ENCODE peak calls at places on chromosomes 6 and 20, in six cellular contexts. H, J, Y, S, E and C are unnamed samples.

GRCh38 chr6:6699741-6700367 is 111.3 kb downstream of the LY86 start:
- DNase-seq in S (no peak), E (peak), H (no peak), Y (peak), J (no peak), C (peak)

GRCh38 chr6:157629220-157629619 is 193.8 kb upstream of the SNX9 start:
- DNase-seq in Y (peak), H (no peak), S (no peak), J (no peak), E (no peak), C (no peak)

GRCh38 chr20:21017381-21018085 is 88.6 kb downstream of the LINC00237 start:
- DNase-seq in E (no peak), H (no peak), S (no peak), J (no peak), Y (no peak), C (no peak)

GRCh38 chr6:41767112-41767946 is 12.4 kb downstream of the FRS3 start:
- DNase-seq in S (no peak), H (no peak), J (peak), Y (peak), E (no peak), C (peak)

GRCh38 chr20:61525781-61526431 is 273.8 kb downstream of the CDH4 start:
- DNase-seq in Y (no peak), J (no peak), E (no peak), S (no peak), H (no peak), C (no peak)

GRCh38 chr6:21507811-21508210 is 85.7 kb upstream of the SOX4 start:
- DNase-seq in Y (no peak), H (no peak), J (no peak), S (no peak), E (no peak), C (no peak)

GRCh38 chr6:125099211-125100017 is 54.2 kb upstream of the TPD52L1 start:
- DNase-seq in E (no peak), H (no peak), J (peak), Y (peak), S (peak), C (peak)

GRCh38 chr6:142926494-142927273 is 18.3 kb downstream of the HIVEP2 start:
- DNase-seq in J (peak), H (peak), S (peak), Y (peak), E (peak), C (peak)

GRCh38 chr6:113734886-113735481 is 122.2 kb upstream of the MARCKS start:
- DNase-seq in H (no peak), J (no peak), S (no peak), E (no peak), Y (peak), C (no peak)

GRCh38 chr6:145247677-145248419 is 487.5 kb downstream of the EPM2A start:
- DNase-seq in E (no peak), H (no peak), S (no peak), Y (peak), J (peak), C (no peak)

GRCh38 chr20:49276201-49276894 is 1.5 kb downstream of the ZNFX1 start:
- DNase-seq in H (peak), E (no peak), S (peak), J (no peak), Y (peak), C (no peak)

GRCh38 chr20:15942130-15942529 is 631.1 kb downstream of the KIF16B start:
- DNase-seq in Y (no peak), S (no peak), E (no peak), H (no peak), J (no peak), C (no peak)

GRCh38 chr20:56420940-56421688 is 9.1 kb downstream of the CASS4 start:
- DNase-seq in E (no peak), S (peak), H (no peak), Y (no peak), J (no peak), C (no peak)